ENCODE peak calls at places on chromosome 2, in seven cellular contexts. L is GM12878, M is HCT116, J is SK-N-SH, P is H1, E is HepG2, A is K562. Z is an unnamed sample.

GRCh38 chr2:29035346-29035745 is 39.0 kb downstream of the PCARE start:
- DNase-seq in L (no peak), M (no peak), J (no peak), P (no peak), E (no peak), A (no peak), Z (no peak)

GRCh38 chr2:202307690-202308089 is 42.1 kb downstream of the NOP58 start:
- DNase-seq in L (no peak), M (no peak), J (peak; percentile 14), P (no peak), E (no peak), A (no peak), Z (no peak)

GRCh38 chr2:30147715-30148611 is 1.2 kb downstream of the YPEL5 start:
- DNase-seq in L (no peak), M (no peak), J (peak; percentile 99), P (no peak), E (peak; percentile 44), A (peak; percentile 80), Z (peak; percentile 61)

GRCh38 chr2:88831792-88832248 is 140.3 kb downstream of the RPIA start:
- DNase-seq in L (no peak), M (peak; percentile 42), J (peak; percentile 54), P (peak; percentile 62), E (peak; percentile 47), A (peak; percentile 75), Z (no peak)

GRCh38 chr2:74528600-74529356 is 728 bp downstream of the AUP1 start:
- DNase-seq in L (no peak), M (no peak), J (no peak), P (no peak), E (peak; percentile 49), A (peak; percentile 50), Z (no peak)

GRCh38 chr2:205451901-205452300 is 230.4 kb upstream of the NRP2 start:
- DNase-seq in L (no peak), M (no peak), J (no peak), P (no peak), E (no peak), A (no peak), Z (no peak)

GRCh38 chr2:60742419-60742818 is 13.6 kb upstream of the PAPOLG start:
- DNase-seq in L (no peak), M (no peak), J (no peak), P (no peak), E (no peak), A (no peak), Z (no peak)

GRCh38 chr2:51237626-51238271 is 205.8 kb upstream of the NRXN1 start:
- DNase-seq in L (no peak), M (no peak), J (no peak), P (no peak), E (no peak), A (no peak), Z (no peak)

GRCh38 chr2:28052691-28053090 is 162.2 kb downstream of the BABAM2 start:
- DNase-seq in L (no peak), M (no peak), J (no peak), P (no peak), E (no peak), A (no peak), Z (no peak)

DNA sequence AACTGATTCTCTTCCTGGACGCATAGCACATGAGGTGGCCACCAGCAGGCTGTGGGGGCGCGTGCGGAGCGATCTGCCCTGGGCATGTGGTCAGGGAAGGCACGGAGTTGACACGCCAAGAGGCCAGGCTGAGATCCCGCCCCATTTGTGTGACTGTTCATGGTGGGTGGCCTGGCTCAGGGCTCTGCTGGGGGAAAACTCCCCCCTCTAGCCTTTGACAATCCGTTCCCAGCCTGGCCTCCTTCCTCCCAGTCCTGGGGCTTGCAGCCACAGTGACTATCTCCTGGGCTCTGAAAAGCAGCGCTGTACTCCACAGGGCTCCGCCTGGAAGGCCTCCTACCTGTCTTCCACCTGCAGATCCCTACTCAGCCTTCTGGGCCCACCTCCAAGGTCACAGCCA is 267.4 kb downstream of the SRBD1 start:
- DNase-seq in L (no peak), M (no peak), J (peak; percentile 42), P (no peak), E (no peak), A (no peak), Z (no peak)
- TF ChIP-seq JUND in L (no peak), M (no peak), J (no peak), P (no peak), E (no peak), A (no peak), Z (no peak)

GRCh38 chr2:26249625-26250024 is 4.9 kb downstream of the HADHB start:
- DNase-seq in L (no peak), M (no peak), J (no peak), P (no peak), E (no peak), A (no peak), Z (no peak)

GRCh38 chr2:26246818-26247217 is 2.1 kb downstream of the HADHB start:
- DNase-seq in L (peak; percentile 21), M (no peak), J (no peak), P (no peak), E (no peak), A (peak; percentile 71), Z (no peak)

GRCh38 chr2:26255735-26256384 is 11.1 kb downstream of the HADHB start:
- DNase-seq in L (no peak), M (no peak), J (no peak), P (no peak), E (no peak), A (no peak), Z (peak; percentile 9)

DNA sequence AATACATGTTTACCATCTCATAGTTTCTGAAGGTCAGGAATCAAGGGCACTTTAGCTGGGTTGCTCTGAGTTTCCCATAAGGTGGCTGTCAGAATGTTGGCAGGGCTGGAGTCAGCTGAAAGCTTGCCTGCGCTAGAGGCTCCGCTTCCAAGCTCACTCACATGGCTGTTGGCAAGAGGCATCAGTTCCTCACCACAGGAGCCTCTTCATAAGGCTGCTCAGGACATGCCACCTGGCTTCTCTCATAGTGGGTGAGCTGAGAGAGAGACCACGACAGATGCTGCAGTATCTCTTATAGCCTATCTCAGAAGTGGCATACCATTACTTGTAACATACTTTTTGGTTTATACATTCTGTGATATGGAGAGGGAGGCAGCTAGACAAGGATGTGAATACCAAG is 7.2 kb downstream of the HADHB start:
- DNase-seq in L (no peak), M (no peak), J (no peak), P (no peak), E (no peak), A (no peak), Z (no peak)
- TF ChIP-seq JUND in L (no peak), M (no peak), J (no peak), P (no peak), E (no peak), A (no peak), Z (no peak)

GRCh38 chr2:189048189-189048588 is 74.0 kb downstream of the COL3A1 start:
- DNase-seq in L (no peak), M (no peak), J (no peak), P (no peak), E (no peak), A (no peak), Z (no peak)

GRCh38 chr2:189046275-189046674 is 72.1 kb downstream of the COL3A1 start:
- DNase-seq in L (no peak), M (no peak), J (no peak), P (no peak), E (no peak), A (no peak), Z (no peak)

GRCh38 chr2:189047469-189047868 is 73.3 kb downstream of the COL3A1 start:
- DNase-seq in L (no peak), M (no peak), J (no peak), P (no peak), E (peak; percentile 24), A (no peak), Z (no peak)

GRCh38 chr2:189050110-189050712 is 76.0 kb downstream of the COL3A1 start:
- DNase-seq in L (no peak), M (no peak), J (no peak), P (no peak), E (peak; percentile 95), A (no peak), Z (no peak)

GRCh38 chr2:189049709-189050108 is 75.5 kb downstream of the COL3A1 start:
- DNase-seq in L (no peak), M (no peak), J (no peak), P (no peak), E (no peak), A (no peak), Z (no peak)
- TF ChIP-seq JUND in L (no peak), M (no peak), J (no peak), P (no peak), E (no peak), A (no peak), Z (no peak)

GRCh38 chr2:132677661-132678060 is 7.7 kb upstream of the LYPD1 start:
- DNase-seq in L (no peak), M (no peak), J (no peak), P (no peak), E (no peak), A (no peak), Z (no peak)
- TF ChIP-seq JUND in L (no peak), M (no peak), J (peak; percentile 70), P (no peak), E (no peak), A (no peak), Z (no peak)

GRCh38 chr2:241925277-241925676 is 55.7 kb downstream of the RTP5 start:
- DNase-seq in L (no peak), M (no peak), J (no peak), P (no peak), E (no peak), A (no peak), Z (no peak)
- TF ChIP-seq JUND in L (no peak), M (no peak), J (no peak), P (no peak), E (no peak), A (no peak), Z (no peak)

GRCh38 chr2:160471950-160472349 is 21.7 kb downstream of the RBMS1 start:
- DNase-seq in L (no peak), M (no peak), J (no peak), P (no peak), E (no peak), A (no peak), Z (no peak)
- TF ChIP-seq JUND in L (no peak), M (no peak), J (no peak), P (no peak), E (no peak), A (no peak), Z (no peak)

Z was measured in T47D.